ENCODE peak calls at places on chromosome 12, in ten cellular contexts. Y is heart left ventricle; V is neural progenitor cell; F is GM18507; M is A549; B is Right ventricle myocardium inferior; D is cardiac muscle cell; U is AML-193; J is sciatic nerve; X is naive thymus-derived CD8-positive, alpha-beta T cell. O is an unnamed sample.

GRCh38 chr12:80192087-80192486 is 92.8 kb downstream of the OTOGL start:
- DNase-seq in Y (no peak), V (no peak), F (no peak), M (no peak), B (no peak), D (no peak), U (no peak), J (no peak), X (no peak), O (no peak)

GRCh38 chr12:7868391-7868790 is 4.3 kb downstream of the SLC2A14 start:
- DNase-seq in Y (no peak), V (no peak), F (no peak), M (no peak), B (no peak), D (no peak), U (no peak), J (no peak), X (no peak), O (no peak)

GRCh38 chr12:14776236-14776959 is 26.9 kb downstream of the WBP11 start:
- DNase-seq in Y (no peak), V (no peak), F (no peak), M (peak), B (no peak), D (no peak), U (peak), J (no peak), X (no peak), O (no peak)

GRCh38 chr12:234891-235415 is 21.0 kb upstream of the SLC6A12 start:
- DNase-seq in Y (no peak), V (no peak), F (no peak), M (no peak), B (no peak), D (no peak), U (no peak), J (peak), X (no peak), O (no peak)

GRCh38 chr12:59432057-59432456 is 163.8 kb upstream of the SLC16A7 start:
- DNase-seq in Y (no peak), V (no peak), F (no peak), M (no peak), B (no peak), D (no peak), U (no peak), J (no peak), X (no peak), O (no peak)

GRCh38 chr12:109621864-109622485 is 48.4 kb downstream of the MVK start:
- DNase-seq in Y (no peak), V (peak), F (no peak), M (no peak), B (no peak), D (no peak), U (no peak), J (no peak), X (no peak), O (no peak)

GRCh38 chr12:94186461-94187237 is 38.3 kb downstream of the PLXNC1 start:
- DNase-seq in Y (peak), V (peak), F (no peak), M (no peak), B (peak), D (peak), U (no peak), J (peak), X (no peak), O (no peak)

GRCh38 chr12:1217191-1217949 is 226.3 kb downstream of the ERC1 start:
- DNase-seq in Y (no peak), V (peak), F (no peak), M (peak), B (no peak), D (no peak), U (no peak), J (no peak), X (no peak), O (no peak)

GRCh38 chr12:104462931-104463339 is 6.2 kb downstream of the CHST11 start:
- DNase-seq in Y (no peak), V (no peak), F (peak), M (no peak), B (no peak), D (peak), U (peak), J (no peak), X (no peak), O (no peak)

GRCh38 chr12:6306599-6307220 is 3.8 kb upstream of the PLEKHG6 start:
- DNase-seq in Y (no peak), V (no peak), F (no peak), M (no peak), B (no peak), D (no peak), U (no peak), J (no peak), X (no peak), O (no peak)

GRCh38 chr12:88334271-88334670 is 192.2 kb downstream of the TMTC3 start:
- DNase-seq in Y (no peak), V (peak), F (no peak), M (no peak), B (no peak), D (no peak), U (no peak), J (peak), X (no peak), O (peak)

GRCh38 chr12:110039085-110039807 is 9.1 kb downstream of the C12orf76 start:
- DNase-seq in Y (no peak), V (no peak), F (no peak), M (peak), B (no peak), D (no peak), U (no peak), J (no peak), X (no peak), O (no peak)

GRCh38 chr12:105659355-105660075 is 329.0 kb downstream of the C12orf75 start:
- DNase-seq in Y (peak), V (no peak), F (no peak), M (no peak), B (no peak), D (no peak), U (no peak), J (no peak), X (no peak), O (peak)

GRCh38 chr12:15899282-15899870 is 11.8 kb upstream of the DERA start:
- DNase-seq in Y (no peak), V (peak), F (no peak), M (peak), B (no peak), D (peak), U (peak), J (no peak), X (no peak), O (no peak)

GRCh38 chr12:104825408-104825807 is 132.7 kb downstream of the SLC41A2 start:
- DNase-seq in Y (no peak), V (peak), F (no peak), M (peak), B (no peak), D (no peak), U (no peak), J (no peak), X (no peak), O (no peak)

GRCh38 chr12:13941258-13942249 is 39.8 kb downstream of the GRIN2B start:
- DNase-seq in Y (peak), V (peak), F (no peak), M (peak), B (no peak), D (peak), U (peak), J (no peak), X (no peak), O (no peak)

GRCh38 chr12:46486588-46486987 is 114.0 kb upstream of the SLC38A2 start:
- DNase-seq in Y (no peak), V (no peak), F (no peak), M (no peak), B (no peak), D (no peak), U (no peak), J (no peak), X (no peak), O (no peak)

GRCh38 chr12:27193106-27193505 is 51.0 kb upstream of the STK38L start:
- DNase-seq in Y (no peak), V (no peak), F (no peak), M (no peak), B (no peak), D (no peak), U (no peak), J (no peak), X (no peak), O (no peak)

GRCh38 chr12:2624543-2625266 is 170.1 kb upstream of the FKBP4 start:
- DNase-seq in Y (no peak), V (peak), F (no peak), M (peak), B (no peak), D (peak), U (peak), J (no peak), X (no peak), O (no peak)

GRCh38 chr12:88493651-88494050 is 86.6 kb downstream of the KITLG start:
- DNase-seq in Y (no peak), V (no peak), F (no peak), M (no peak), B (no peak), D (no peak), U (no peak), J (no peak), X (no peak), O (no peak)

GRCh38 chr12:2229661-2230539 is 177.1 kb downstream of the CACNA1C start:
- DNase-seq in Y (no peak), V (no peak), F (no peak), M (no peak), B (no peak), D (no peak), U (no peak), J (no peak), X (no peak), O (no peak)

GRCh38 chr12:31003861-31004640 is 69.6 kb upstream of the DDX11 start:
- DNase-seq in Y (no peak), V (no peak), F (no peak), M (no peak), B (no peak), D (no peak), U (no peak), J (peak), X (no peak), O (no peak)

GRCh38 chr12:63150255-63151060 is 543 bp downstream of the AVPR1A start:
- DNase-seq in Y (no peak), V (peak), F (no peak), M (peak), B (peak), D (peak), U (no peak), J (no peak), X (no peak), O (peak)

GRCh38 chr12:28149279-28149678 is 41.0 kb upstream of the CCDC91 start:
- DNase-seq in Y (no peak), V (no peak), F (no peak), M (no peak), B (no peak), D (no peak), U (no peak), J (no peak), X (no peak), O (no peak)

GRCh38 chr12:45518516-45519235 is 210.8 kb upstream of the ARID2 start:
- DNase-seq in Y (no peak), V (no peak), F (no peak), M (no peak), B (no peak), D (no peak), U (no peak), J (no peak), X (peak), O (no peak)

GRCh38 chr12:728781-729180 is 23.6 kb upstream of the WNK1 start:
- DNase-seq in Y (no peak), V (no peak), F (no peak), M (no peak), B (no peak), D (no peak), U (no peak), J (no peak), X (no peak), O (no peak)

GRCh38 chr12:6771091-6771495 is 1.2 kb upstream of the LAG3 start:
- DNase-seq in Y (no peak), V (no peak), F (no peak), M (no peak), B (no peak), D (no peak), U (peak), J (no peak), X (no peak), O (no peak)

GRCh38 chr12:28083816-28084678 is 106.2 kb upstream of the CCDC91 start:
- DNase-seq in Y (no peak), V (no peak), F (no peak), M (no peak), B (no peak), D (no peak), U (no peak), J (no peak), X (no peak), O (no peak)

GRCh38 chr12:116719661-116720060 is 18.2 kb downstream of the SPRING1 start:
- DNase-seq in Y (no peak), V (no peak), F (no peak), M (no peak), B (no peak), D (peak), U (no peak), J (no peak), X (no peak), O (no peak)

GRCh38 chr12:20451759-20452158 is 83.4 kb downstream of the PDE3A start:
- DNase-seq in Y (no peak), V (no peak), F (no peak), M (peak), B (no peak), D (no peak), U (no peak), J (no peak), X (no peak), O (no peak)

GRCh38 chr12:122421263-122421814 is 1.1 kb downstream of the CLIP1 start:
- DNase-seq in Y (peak), V (no peak), F (no peak), M (peak), B (no peak), D (peak), U (peak), J (no peak), X (peak), O (no peak)

GRCh38 chr12:111262277-111262676 is 106.6 kb downstream of the PHETA1 start:
- DNase-seq in Y (no peak), V (no peak), F (no peak), M (no peak), B (no peak), D (no peak), U (no peak), J (no peak), X (no peak), O (no peak)

GRCh38 chr12:113066806-113067400 is 10.4 kb downstream of the DTX1 start:
- DNase-seq in Y (no peak), V (no peak), F (no peak), M (no peak), B (peak), D (no peak), U (no peak), J (no peak), X (no peak), O (no peak)

GRCh38 chr12:119594772-119595445 is 1.3 kb downstream of the TMEM233 start:
- DNase-seq in Y (peak), V (peak), F (no peak), M (no peak), B (peak), D (peak), U (no peak), J (no peak), X (no peak), O (peak)

GRCh38 chr12:80165741-80166140 is 66.4 kb downstream of the OTOGL start:
- DNase-seq in Y (no peak), V (no peak), F (no peak), M (no peak), B (no peak), D (no peak), U (no peak), J (no peak), X (no peak), O (no peak)

GRCh38 chr12:75684678-75685620 is 173.5 kb upstream of the KRR1 start:
- DNase-seq in Y (no peak), V (no peak), F (no peak), M (no peak), B (no peak), D (no peak), U (no peak), J (no peak), X (no peak), O (no peak)